ENCODE peak calls at places on chromosome X, in nine cellular contexts. One of them, this sample, is unnamed.

GRCh38 chrX:150771116-150771515 is 77.9 kb downstream of the MTMR1 start:
- DNase-seq in HCT116: no peak
- DNase-seq in vagina: no peak
- DNase-seq in K562: no peak
- DNase-seq in sigmoid colon: no peak
- DNase-seq in prostate gland: no peak
- DNase-seq in transverse colon: no peak
- DNase-seq in stomach: no peak
- DNase-seq in GM12878: no peak
- DNase-seq in this sample: no peak

GRCh38 chrX:437636-438390 is 51.1 kb upstream of the PPP2R3B start:
- DNase-seq in HCT116: no peak
- DNase-seq in vagina: no peak
- DNase-seq in K562: no peak
- DNase-seq in sigmoid colon: peak; percentile 15
- DNase-seq in prostate gland: no peak
- DNase-seq in transverse colon: no peak
- DNase-seq in stomach: no peak
- DNase-seq in GM12878: no peak
- DNase-seq in this sample: no peak

GRCh38 chrX:15737188-15737956 is 698 bp upstream of the CA5B start:
- DNase-seq in HCT116: no peak
- DNase-seq in vagina: no peak
- DNase-seq in K562: no peak
- DNase-seq in sigmoid colon: no peak
- DNase-seq in prostate gland: no peak
- DNase-seq in transverse colon: no peak
- DNase-seq in stomach: no peak
- DNase-seq in GM12878: no peak
- DNase-seq in this sample: no peak

GRCh38 chrX:134990475-134991473 is at the start of gene SMIM10:
- DNase-seq in HCT116: no peak
- DNase-seq in vagina: no peak
- DNase-seq in K562: peak; percentile 83
- DNase-seq in sigmoid colon: peak; percentile 87
- DNase-seq in prostate gland: peak; percentile 8
- DNase-seq in transverse colon: peak; percentile 61
- DNase-seq in stomach: peak; percentile 55
- DNase-seq in GM12878: no peak
- DNase-seq in this sample: peak; percentile 24

GRCh38 chrX:149004936-149005335 is 500.2 kb downstream of the IDS start:
- DNase-seq in HCT116: no peak
- DNase-seq in vagina: no peak
- DNase-seq in K562: no peak
- DNase-seq in sigmoid colon: no peak
- DNase-seq in prostate gland: no peak
- DNase-seq in transverse colon: no peak
- DNase-seq in stomach: no peak
- DNase-seq in GM12878: no peak
- DNase-seq in this sample: no peak

GRCh38 chrX:122866527-122866926 is 317.6 kb upstream of the GRIA3 start:
- DNase-seq in HCT116: no peak
- DNase-seq in vagina: no peak
- DNase-seq in K562: no peak
- DNase-seq in sigmoid colon: no peak
- DNase-seq in prostate gland: no peak
- DNase-seq in transverse colon: no peak
- DNase-seq in stomach: no peak
- DNase-seq in GM12878: no peak
- DNase-seq in this sample: no peak

GRCh38 chrX:18983711-18984380 is at the start of gene PHKA2:
- DNase-seq in HCT116: no peak
- DNase-seq in vagina: no peak
- DNase-seq in K562: peak; percentile 70
- DNase-seq in sigmoid colon: peak; percentile 70
- DNase-seq in prostate gland: peak; percentile 14
- DNase-seq in transverse colon: peak; percentile 64
- DNase-seq in stomach: peak; percentile 53
- DNase-seq in GM12878: no peak
- DNase-seq in this sample: no peak

GRCh38 chrX:125522752-125523151 is 203.1 kb downstream of the TEX13C start:
- DNase-seq in HCT116: no peak
- DNase-seq in vagina: no peak
- DNase-seq in K562: no peak
- DNase-seq in sigmoid colon: no peak
- DNase-seq in prostate gland: no peak
- DNase-seq in transverse colon: no peak
- DNase-seq in stomach: no peak
- DNase-seq in GM12878: no peak
- DNase-seq in this sample: no peak

GRCh38 chrX:70034646-70035045 is 15.1 kb downstream of the AWAT2 start:
- DNase-seq in HCT116: no peak
- DNase-seq in vagina: peak; percentile 20
- DNase-seq in K562: no peak
- DNase-seq in sigmoid colon: no peak
- DNase-seq in prostate gland: no peak
- DNase-seq in transverse colon: no peak
- DNase-seq in stomach: no peak
- DNase-seq in GM12878: no peak
- DNase-seq in this sample: no peak
- TF ChIP-seq POLR2AphosphoS5 in HCT116: no peak
- TF ChIP-seq POLR2AphosphoS5 in vagina: no peak
- TF ChIP-seq POLR2AphosphoS5 in K562: no peak
- TF ChIP-seq POLR2AphosphoS5 in sigmoid colon: no peak
- TF ChIP-seq POLR2AphosphoS5 in prostate gland: no peak
- TF ChIP-seq POLR2AphosphoS5 in transverse colon: no peak
- TF ChIP-seq POLR2AphosphoS5 in stomach: no peak
- TF ChIP-seq POLR2AphosphoS5 in GM12878: no peak
- TF ChIP-seq POLR2AphosphoS5 in this sample: no peak

GRCh38 chrX:12901486-12901885 is 4.9 kb upstream of the TLR8 start:
- DNase-seq in HCT116: peak; percentile 36
- DNase-seq in vagina: no peak
- DNase-seq in K562: peak; percentile 75
- DNase-seq in sigmoid colon: peak; percentile 74
- DNase-seq in prostate gland: peak; percentile 24
- DNase-seq in transverse colon: peak; percentile 74
- DNase-seq in stomach: peak; percentile 73
- DNase-seq in GM12878: no peak
- DNase-seq in this sample: peak; percentile 41

GRCh38 chrX:12910424-12910823 is 4.0 kb downstream of the TLR8 start:
- DNase-seq in HCT116: no peak
- DNase-seq in vagina: no peak
- DNase-seq in K562: no peak
- DNase-seq in sigmoid colon: no peak
- DNase-seq in prostate gland: no peak
- DNase-seq in transverse colon: no peak
- DNase-seq in stomach: no peak
- DNase-seq in GM12878: no peak
- DNase-seq in this sample: no peak

GRCh38 chrX:12910851-12911461 is 4.5 kb downstream of the TLR8 start:
- DNase-seq in HCT116: no peak
- DNase-seq in vagina: no peak
- DNase-seq in K562: no peak
- DNase-seq in sigmoid colon: no peak
- DNase-seq in prostate gland: no peak
- DNase-seq in transverse colon: no peak
- DNase-seq in stomach: no peak
- DNase-seq in GM12878: no peak
- DNase-seq in this sample: no peak

GRCh38 chrX:12903646-12904045 is 2.8 kb upstream of the TLR8 start:
- DNase-seq in HCT116: no peak
- DNase-seq in vagina: no peak
- DNase-seq in K562: no peak
- DNase-seq in sigmoid colon: no peak
- DNase-seq in prostate gland: no peak
- DNase-seq in transverse colon: no peak
- DNase-seq in stomach: no peak
- DNase-seq in GM12878: no peak
- DNase-seq in this sample: no peak

DNA sequence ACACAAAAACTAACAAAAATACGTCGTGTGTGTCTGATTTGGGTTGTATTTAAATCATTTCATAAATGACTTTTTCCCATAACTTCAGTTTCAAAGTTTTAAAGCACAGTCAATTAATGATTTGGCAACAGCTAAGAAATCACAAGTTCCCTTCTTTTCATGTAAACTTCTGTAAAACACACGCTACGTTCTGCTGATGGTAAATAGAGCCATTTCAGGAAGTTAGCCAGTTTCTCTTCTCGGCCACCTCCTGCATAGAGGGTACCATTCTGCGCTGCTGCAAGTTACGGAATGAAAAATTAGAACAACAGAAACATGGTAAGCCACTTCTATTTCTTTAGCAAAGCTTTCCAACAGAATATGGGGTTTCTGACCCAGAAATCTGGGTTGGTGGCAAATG is at the start of gene TLR8:
- DNase-seq in HCT116: no peak
- DNase-seq in vagina: no peak
- DNase-seq in K562: no peak
- DNase-seq in sigmoid colon: no peak
- DNase-seq in prostate gland: no peak
- DNase-seq in transverse colon: no peak
- DNase-seq in stomach: no peak
- DNase-seq in GM12878: no peak
- DNase-seq in this sample: no peak
- TF ChIP-seq POLR2A in HCT116: no peak
- TF ChIP-seq POLR2A in vagina: no peak
- TF ChIP-seq POLR2A in K562: no peak
- TF ChIP-seq POLR2A in sigmoid colon: no peak
- TF ChIP-seq POLR2A in prostate gland: no peak
- TF ChIP-seq POLR2A in transverse colon: no peak
- TF ChIP-seq POLR2A in stomach: no peak
- TF ChIP-seq POLR2A in GM12878: no peak
- TF ChIP-seq POLR2A in this sample: no peak

GRCh38 chrX:120672841-120673530 is 43.1 kb upstream of the C1GALT1C1 start:
- DNase-seq in HCT116: no peak
- DNase-seq in vagina: no peak
- DNase-seq in K562: no peak
- DNase-seq in sigmoid colon: no peak
- DNase-seq in prostate gland: no peak
- DNase-seq in transverse colon: no peak
- DNase-seq in stomach: no peak
- DNase-seq in GM12878: no peak
- DNase-seq in this sample: no peak

GRCh38 chrX:120671963-120672362 is 42.1 kb upstream of the C1GALT1C1 start:
- DNase-seq in HCT116: no peak
- DNase-seq in vagina: no peak
- DNase-seq in K562: no peak
- DNase-seq in sigmoid colon: no peak
- DNase-seq in prostate gland: no peak
- DNase-seq in transverse colon: no peak
- DNase-seq in stomach: no peak
- DNase-seq in GM12878: no peak
- DNase-seq in this sample: no peak

GRCh38 chrX:120677017-120677652 is 47.3 kb upstream of the C1GALT1C1 start:
- DNase-seq in HCT116: no peak
- DNase-seq in vagina: no peak
- DNase-seq in K562: no peak
- DNase-seq in sigmoid colon: no peak
- DNase-seq in prostate gland: no peak
- DNase-seq in transverse colon: no peak
- DNase-seq in stomach: no peak
- DNase-seq in GM12878: no peak
- DNase-seq in this sample: no peak

GRCh38 chrX:120668357-120668756 is 38.5 kb upstream of the C1GALT1C1 start:
- DNase-seq in HCT116: no peak
- DNase-seq in vagina: no peak
- DNase-seq in K562: no peak
- DNase-seq in sigmoid colon: no peak
- DNase-seq in prostate gland: no peak
- DNase-seq in transverse colon: no peak
- DNase-seq in stomach: no peak
- DNase-seq in GM12878: no peak
- DNase-seq in this sample: no peak

DNA sequence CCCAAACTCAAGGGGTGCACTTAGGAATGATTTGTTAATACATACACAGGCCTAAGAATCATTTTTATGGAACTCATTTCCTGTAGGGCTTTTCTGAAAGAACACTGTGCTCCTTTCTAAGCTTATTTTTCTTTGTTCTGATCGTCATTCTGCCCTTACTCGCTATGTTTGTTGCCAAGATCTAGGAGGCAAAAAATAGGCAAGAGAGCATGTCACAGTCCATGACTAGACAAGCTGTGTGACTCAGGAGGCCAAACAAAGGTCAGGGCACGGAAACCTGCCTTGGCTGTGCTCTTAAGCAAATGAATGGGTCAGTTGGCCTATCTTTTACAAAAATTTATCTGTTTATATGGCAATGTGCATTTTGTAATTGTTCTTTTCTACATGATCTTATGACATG is 42.5 kb upstream of the C1GALT1C1 start:
- DNase-seq in HCT116: peak; percentile 1
- DNase-seq in vagina: no peak
- DNase-seq in K562: no peak
- DNase-seq in sigmoid colon: peak; percentile 70
- DNase-seq in prostate gland: no peak
- DNase-seq in transverse colon: no peak
- DNase-seq in stomach: peak; percentile 30
- DNase-seq in GM12878: no peak
- DNase-seq in this sample: no peak
- TF ChIP-seq POLR2AphosphoS5 in HCT116: no peak
- TF ChIP-seq POLR2AphosphoS5 in vagina: no peak
- TF ChIP-seq POLR2AphosphoS5 in K562: no peak
- TF ChIP-seq POLR2AphosphoS5 in sigmoid colon: peak; percentile 22
- TF ChIP-seq POLR2AphosphoS5 in prostate gland: peak; percentile 73
- TF ChIP-seq POLR2AphosphoS5 in transverse colon: no peak
- TF ChIP-seq POLR2AphosphoS5 in stomach: no peak
- TF ChIP-seq POLR2AphosphoS5 in GM12878: no peak
- TF ChIP-seq POLR2AphosphoS5 in this sample: no peak

GRCh38 chrX:49153467-49153866 is 9.1 kb upstream of the MAGIX start:
- DNase-seq in HCT116: no peak
- DNase-seq in vagina: no peak
- DNase-seq in K562: no peak
- DNase-seq in sigmoid colon: no peak
- DNase-seq in prostate gland: no peak
- DNase-seq in transverse colon: no peak
- DNase-seq in stomach: no peak
- DNase-seq in GM12878: no peak
- DNase-seq in this sample: no peak

GRCh38 chrX:49157194-49157593 is 5.4 kb upstream of the MAGIX start:
- DNase-seq in HCT116: no peak
- DNase-seq in vagina: no peak
- DNase-seq in K562: no peak
- DNase-seq in sigmoid colon: no peak
- DNase-seq in prostate gland: no peak
- DNase-seq in transverse colon: no peak
- DNase-seq in stomach: no peak
- DNase-seq in GM12878: no peak
- DNase-seq in this sample: no peak

GRCh38 chrX:49155900-49156837 is 6.4 kb upstream of the MAGIX start:
- DNase-seq in HCT116: peak; percentile 51
- DNase-seq in vagina: no peak
- DNase-seq in K562: peak; percentile 88
- DNase-seq in sigmoid colon: peak; percentile 96
- DNase-seq in prostate gland: peak; percentile 81
- DNase-seq in transverse colon: peak; percentile 92
- DNase-seq in stomach: peak; percentile 91
- DNase-seq in GM12878: no peak
- DNase-seq in this sample: peak; percentile 70

GRCh38 chrX:49160908-49161307 is 1.6 kb upstream of the MAGIX start:
- DNase-seq in HCT116: no peak
- DNase-seq in vagina: no peak
- DNase-seq in K562: no peak
- DNase-seq in sigmoid colon: no peak
- DNase-seq in prostate gland: no peak
- DNase-seq in transverse colon: no peak
- DNase-seq in stomach: no peak
- DNase-seq in GM12878: no peak
- DNase-seq in this sample: no peak

GRCh38 chrX:49155243-49155899 is 7.2 kb upstream of the MAGIX start:
- DNase-seq in HCT116: peak; percentile 62
- DNase-seq in vagina: no peak
- DNase-seq in K562: peak; percentile 63
- DNase-seq in sigmoid colon: peak; percentile 83
- DNase-seq in prostate gland: peak; percentile 36
- DNase-seq in transverse colon: peak; percentile 73
- DNase-seq in stomach: peak; percentile 55
- DNase-seq in GM12878: no peak
- DNase-seq in this sample: no peak
- TF ChIP-seq POLR2A in HCT116: no peak
- TF ChIP-seq POLR2A in vagina: no peak
- TF ChIP-seq POLR2A in K562: peak; percentile 39
- TF ChIP-seq POLR2A in sigmoid colon: no peak
- TF ChIP-seq POLR2A in prostate gland: peak; percentile 32
- TF ChIP-seq POLR2A in transverse colon: peak; percentile 26
- TF ChIP-seq POLR2A in stomach: no peak
- TF ChIP-seq POLR2A in GM12878: no peak
- TF ChIP-seq POLR2A in this sample: no peak